ENCODE peak calls at places on chromosomes 5 and 9, in seven cellular contexts. E, U, A, C, Q, X and I are unnamed samples.

GRCh38 chr5:37846786-37847310 is 7.0 kb upstream of the GDNF start:
- DNase-seq in E (no peak), U (no peak), A (no peak), C (no peak), Q (no peak), X (no peak), I (no peak)

GRCh38 chr9:136942112-136942880 is 2.2 kb downstream of the FBXW5 start:
- DNase-seq in E (no peak), U (no peak), A (no peak), C (no peak), Q (no peak), X (no peak), I (peak; percentile 64)

GRCh38 chr5:126354857-126355731 is 68.1 kb upstream of the GRAMD2B start:
- DNase-seq in E (no peak), U (no peak), A (no peak), C (no peak), Q (no peak), X (no peak), I (no peak)

GRCh38 chr5:68465133-68465532 is 249.6 kb downstream of the PIK3R1 start:
- DNase-seq in E (no peak), U (no peak), A (no peak), C (no peak), Q (no peak), X (no peak), I (no peak)

GRCh38 chr9:90933468-90933867 is 131.8 kb downstream of the SYK start:
- DNase-seq in E (no peak), U (no peak), A (no peak), C (no peak), Q (no peak), X (no peak), I (no peak)

GRCh38 chr5:31719988-31720387 is 81.1 kb downstream of the PDZD2 start:
- DNase-seq in E (no peak), U (no peak), A (no peak), C (no peak), Q (no peak), X (peak; percentile 32), I (no peak)

GRCh38 chr5:94433393-94434149 is 184.8 kb downstream of the KIAA0825 start:
- DNase-seq in E (no peak), U (peak; percentile 95), A (no peak), C (peak; percentile 26), Q (no peak), X (no peak), I (no peak)

GRCh38 chr9:81819859-81820546 is 108.2 kb upstream of the SPATA31D4 start:
- DNase-seq in E (no peak), U (no peak), A (no peak), C (no peak), Q (no peak), X (no peak), I (peak; percentile 57)

GRCh38 chr9:127706836-127707241 is at the start of gene CFAP157:
- DNase-seq in E (no peak), U (no peak), A (no peak), C (no peak), Q (no peak), X (no peak), I (peak; percentile 92)

GRCh38 chr5:159712672-159713071 is 203.6 kb upstream of the ADRA1B start:
- DNase-seq in E (no peak), U (no peak), A (no peak), C (no peak), Q (no peak), X (no peak), I (no peak)

GRCh38 chr9:110842976-110843375 is 174.4 kb downstream of the MUSK start:
- DNase-seq in E (no peak), U (no peak), A (no peak), C (no peak), Q (no peak), X (no peak), I (no peak)

GRCh38 chr9:87071473-87071872 is 124.2 kb upstream of the GAS1 start:
- DNase-seq in E (no peak), U (peak; percentile 26), A (no peak), C (no peak), Q (no peak), X (no peak), I (no peak)

GRCh38 chr5:138466058-138466899 is 1.0 kb downstream of the EGR1 start:
- DNase-seq in E (no peak), U (no peak), A (peak; percentile 18), C (peak; percentile 38), Q (no peak), X (no peak), I (peak; percentile 73)

GRCh38 chr5:125310749-125311148 is 564.3 kb upstream of the ZNF608 start:
- DNase-seq in E (no peak), U (no peak), A (no peak), C (no peak), Q (no peak), X (no peak), I (no peak)

GRCh38 chr5:25255128-25255527 is 610.4 kb upstream of the CDH10 start:
- DNase-seq in E (no peak), U (no peak), A (no peak), C (no peak), Q (no peak), X (no peak), I (no peak)

GRCh38 chr5:30994926-30995325 is 198.6 kb upstream of the CDH6 start:
- DNase-seq in E (no peak), U (no peak), A (no peak), C (no peak), Q (no peak), X (no peak), I (no peak)

GRCh38 chr5:8013951-8014844 is 145.2 kb downstream of the MTRR start:
- DNase-seq in E (no peak), U (no peak), A (no peak), C (no peak), Q (no peak), X (peak; percentile 45), I (no peak)

GRCh38 chr9:36717276-36717675 is 144.6 kb downstream of the MELK start:
- DNase-seq in E (no peak), U (peak; percentile 10), A (no peak), C (no peak), Q (no peak), X (no peak), I (no peak)

GRCh38 chr5:181051841-181052525 is 11.9 kb downstream of the BTNL9 start:
- DNase-seq in E (no peak), U (no peak), A (no peak), C (no peak), Q (no peak), X (no peak), I (peak; percentile 67)

GRCh38 chr5:2206244-2207108 is 323.8 kb upstream of the IRX4 start:
- DNase-seq in E (no peak), U (no peak), A (no peak), C (no peak), Q (no peak), X (no peak), I (peak; percentile 69)

GRCh38 chr9:110615526-110615925 is 36.0 kb upstream of the SVEP1 start:
- DNase-seq in E (no peak), U (peak; percentile 73), A (no peak), C (no peak), Q (no peak), X (no peak), I (no peak)

GRCh38 chr9:116335392-116335791 is 181.8 kb downstream of the PAPPA start:
- DNase-seq in E (no peak), U (no peak), A (no peak), C (no peak), Q (no peak), X (no peak), I (no peak)

GRCh38 chr9:94851467-94851866 is 125.0 kb downstream of the AOPEP start:
- DNase-seq in E (no peak), U (no peak), A (no peak), C (no peak), Q (no peak), X (no peak), I (no peak)

GRCh38 chr9:36306481-36307306 is 48.4 kb upstream of the GNE start:
- DNase-seq in E (no peak), U (no peak), A (no peak), C (no peak), Q (no peak), X (no peak), I (no peak)

GRCh38 chr5:138654281-138654867 is 79.2 kb upstream of the HSPA9 start:
- DNase-seq in E (peak; percentile 80), U (peak; percentile 75), A (peak; percentile 53), C (no peak), Q (no peak), X (peak; percentile 24), I (no peak)

GRCh38 chr9:127763918-127764384 is 14.5 kb downstream of the SH2D3C start:
- DNase-seq in E (no peak), U (peak; percentile 23), A (peak; percentile 23), C (peak; percentile 60), Q (no peak), X (peak; percentile 50), I (peak; percentile 82)

GRCh38 chr5:171116711-171117110 is 192.3 kb upstream of the TLX3 start:
- DNase-seq in E (no peak), U (no peak), A (no peak), C (no peak), Q (no peak), X (no peak), I (no peak)

GRCh38 chr9:8895498-8896224 is 1096.1 kb upstream of the DMAC1 start:
- DNase-seq in E (no peak), U (peak; percentile 62), A (no peak), C (no peak), Q (no peak), X (peak; percentile 61), I (peak; percentile 32)

GRCh38 chr9:36974731-36975130 is 59.3 kb downstream of the PAX5 start:
- DNase-seq in E (no peak), U (no peak), A (no peak), C (no peak), Q (no peak), X (no peak), I (no peak)

GRCh38 chr5:176825957-176826356 is 15.6 kb downstream of the UNC5A start:
- DNase-seq in E (no peak), U (no peak), A (no peak), C (no peak), Q (no peak), X (no peak), I (no peak)

GRCh38 chr5:76870046-76870445 is 20.2 kb downstream of the S100Z start:
- DNase-seq in E (no peak), U (no peak), A (no peak), C (no peak), Q (no peak), X (no peak), I (no peak)

GRCh38 chr5:87909382-87909781 is 359.3 kb downstream of the TMEM161B start:
- DNase-seq in E (no peak), U (no peak), A (no peak), C (no peak), Q (no peak), X (no peak), I (peak; percentile 16)

GRCh38 chr5:167657016-167657415 is 634.4 kb upstream of the WWC1 start:
- DNase-seq in E (no peak), U (no peak), A (no peak), C (no peak), Q (no peak), X (no peak), I (no peak)

GRCh38 chr5:123438902-123439301 is 15.7 kb upstream of the CEP120 start:
- DNase-seq in E (no peak), U (no peak), A (no peak), C (no peak), Q (no peak), X (no peak), I (no peak)

GRCh38 chr5:137609122-137609521 is 110.0 kb upstream of the SPOCK1 start:
- DNase-seq in E (no peak), U (peak; percentile 62), A (no peak), C (no peak), Q (no peak), X (no peak), I (no peak)

GRCh38 chr5:43039115-43039467 is 1.0 kb downstream of the ANXA2R start:
- DNase-seq in E (no peak), U (no peak), A (no peak), C (no peak), Q (no peak), X (no peak), I (no peak)

GRCh38 chr5:154575869-154576806 is 98.1 kb upstream of the HAND1 start:
- DNase-seq in E (no peak), U (no peak), A (no peak), C (no peak), Q (no peak), X (peak; percentile 77), I (peak; percentile 40)